ENCODE peak calls at places on chromosome 19, in eight cellular contexts. Y, R, K, L, I, W, S and V are unnamed samples.

GRCh38 chr19:4504297-4504701 is 14.0 kb downstream of the PLIN4 start:
- DNase-seq in Y (no peak), R (no peak), K (no peak), L (no peak), I (no peak), W (no peak), S (no peak), V (no peak)

GRCh38 chr19:17579523-17580244 is 24.2 kb downstream of the COLGALT1 start:
- DNase-seq in Y (peak), R (peak), K (peak), L (peak), I (no peak), W (peak), S (peak), V (peak)

GRCh38 chr19:18304496-18305312 is 18.2 kb downstream of the LSM4 start:
- DNase-seq in Y (peak), R (peak), K (no peak), L (peak), I (no peak), W (peak), S (peak), V (peak)

GRCh38 chr19:938233-938923 is 12.5 kb downstream of the ARID3A start:
- DNase-seq in Y (no peak), R (no peak), K (no peak), L (no peak), I (no peak), W (no peak), S (no peak), V (no peak)

GRCh38 chr19:51754106-51754505 is 2.4 kb upstream of the FPR1 start:
- DNase-seq in Y (no peak), R (no peak), K (no peak), L (no peak), I (no peak), W (no peak), S (peak), V (no peak)

GRCh38 chr19:21698215-21698614 is 69.2 kb downstream of the ZNF100 start:
- DNase-seq in Y (no peak), R (peak), K (no peak), L (peak), I (no peak), W (no peak), S (no peak), V (no peak)

GRCh38 chr19:46284635-46285034 is 12.2 kb upstream of the HIF3A start:
- DNase-seq in Y (no peak), R (no peak), K (no peak), L (no peak), I (no peak), W (no peak), S (no peak), V (no peak)

GRCh38 chr19:13834308-13834790 is 39.1 kb downstream of the ZSWIM4 start:
- DNase-seq in Y (no peak), R (peak), K (no peak), L (no peak), I (no peak), W (no peak), S (peak), V (no peak)

GRCh38 chr19:5586300-5587070 is 18.7 kb upstream of the TINCR start:
- DNase-seq in Y (no peak), R (no peak), K (no peak), L (no peak), I (no peak), W (no peak), S (no peak), V (no peak)

GRCh38 chr19:7980168-7980567 is 25.3 kb downstream of the ELAVL1 start:
- DNase-seq in Y (no peak), R (no peak), K (no peak), L (no peak), I (no peak), W (no peak), S (no peak), V (no peak)

GRCh38 chr19:49328741-49329140 is 3.8 kb upstream of the SLC6A16 start:
- DNase-seq in Y (no peak), R (no peak), K (no peak), L (no peak), I (no peak), W (no peak), S (peak), V (no peak)

GRCh38 chr19:55690109-55690768 is 15.2 kb downstream of the EPN1 start:
- DNase-seq in Y (no peak), R (no peak), K (no peak), L (no peak), I (no peak), W (no peak), S (no peak), V (no peak)

GRCh38 chr19:5166262-5166661 is 174.3 kb downstream of the PTPRS start:
- DNase-seq in Y (no peak), R (peak), K (no peak), L (peak), I (no peak), W (no peak), S (no peak), V (no peak)

GRCh38 chr19:54390942-54391577 is 24.2 kb upstream of the TTYH1 start:
- DNase-seq in Y (peak), R (peak), K (no peak), L (peak), I (no peak), W (peak), S (peak), V (peak)

GRCh38 chr19:49065905-49066512 is 1.4 kb upstream of the NTF4 start:
- DNase-seq in Y (no peak), R (no peak), K (no peak), L (no peak), I (no peak), W (no peak), S (no peak), V (no peak)

GRCh38 chr19:21947775-21948174 is 63.0 kb downstream of the ZNF208 start:
- DNase-seq in Y (no peak), R (peak), K (no peak), L (peak), I (no peak), W (no peak), S (no peak), V (no peak)

GRCh38 chr19:46471116-46471733 is at the start of gene PNMA8A:
- DNase-seq in Y (no peak), R (peak), K (peak), L (peak), I (peak), W (no peak), S (peak), V (no peak)